ENCODE peak calls at places on chromosome 15, in five cellular contexts. O, V, R, T and W are unnamed samples.

GRCh38 chr15:24696855-24697254 is 21.3 kb downstream of the NPAP1 start:
- DNase-seq in V (no peak), O (no peak), R (no peak), T (no peak), W (no peak)

GRCh38 chr15:77892335-77892734 is 185.2 kb downstream of the TBC1D2B start:
- DNase-seq in T (no peak), O (no peak), V (no peak), R (no peak), W (no peak)

GRCh38 chr15:49163678-49164077 is 6.4 kb upstream of the GALK2 start:
- DNase-seq in V (no peak), O (peak; percentile 53), T (no peak), R (no peak), W (no peak)

GRCh38 chr15:36432162-36432561 is 147.3 kb upstream of the CDIN1 start:
- DNase-seq in T (no peak), R (no peak), O (peak; percentile 88), V (no peak), W (no peak)

GRCh38 chr15:94417464-94418293 is 186.3 kb downstream of the MCTP2 start:
- DNase-seq in R (no peak), O (no peak), V (no peak), T (no peak), W (no peak)

GRCh38 chr15:52379395-52380111 is 83.9 kb upstream of the MYO5C start:
- DNase-seq in T (no peak), R (no peak), V (no peak), O (no peak), W (no peak)

GRCh38 chr15:80059786-80060489 is 462 bp downstream of the ZFAND6 start:
- DNase-seq in R (peak; percentile 33), V (peak; percentile 30), T (peak; percentile 77), O (peak; percentile 16), W (no peak)

GRCh38 chr15:82968066-82968465 is 15.5 kb upstream of the HOMER2 start:
- DNase-seq in R (peak; percentile 36), T (no peak), O (no peak), V (peak; percentile 77), W (no peak)

GRCh38 chr15:92430067-92430435 is 36.4 kb downstream of the ST8SIA2 start:
- DNase-seq in O (no peak), V (no peak), R (no peak), T (no peak), W (no peak)

GRCh38 chr15:39788800-39789565 is 6.3 kb upstream of the FSIP1 start:
- DNase-seq in T (no peak), O (peak; percentile 80), V (peak; percentile 36), R (peak; percentile 67), W (no peak)

GRCh38 chr15:64163662-64164362 is 990 bp upstream of the PPIB start:
- DNase-seq in T (no peak), V (no peak), R (peak; percentile 40), O (no peak), W (no peak)

GRCh38 chr15:72231847-72232461 is 964 bp upstream of the PKM start:
- DNase-seq in O (peak; percentile 82), T (no peak), R (peak; percentile 90), V (peak; percentile 80), W (no peak)

GRCh38 chr15:29225534-29226224 is 43.9 kb downstream of the NSMCE3 start:
- DNase-seq in T (no peak), O (no peak), R (no peak), V (peak; percentile 1), W (no peak)

GRCh38 chr15:70051948-70052633 is 45.6 kb downstream of the TLE3 start:
- DNase-seq in O (no peak), R (no peak), T (no peak), V (no peak), W (no peak)

GRCh38 chr15:85149460-85150129 is 167.9 kb downstream of the PDE8A start:
- DNase-seq in T (no peak), O (no peak), R (no peak), V (no peak), W (no peak)

GRCh38 chr15:66679657-66680108 is 22.4 kb upstream of the SMAD6 start:
- DNase-seq in O (peak; percentile 20), V (peak; percentile 84), T (no peak), R (peak; percentile 68), W (no peak)

GRCh38 chr15:27675571-27675970 is 423.5 kb downstream of the OCA2 start:
- DNase-seq in O (no peak), V (no peak), R (no peak), T (peak; percentile 45), W (no peak)

GRCh38 chr15:23472678-23473077 is 25.6 kb upstream of the GOLGA6L2 start:
- DNase-seq in R (no peak), O (no peak), V (no peak), T (no peak), W (no peak)

GRCh38 chr15:84570164-84570692 is 30.6 kb upstream of the ZSCAN2 start:
- DNase-seq in R (peak; percentile 26), V (peak; percentile 42), O (no peak), T (peak; percentile 81), W (peak; percentile 74)

GRCh38 chr15:90809536-90809935 is 58.9 kb upstream of the FURIN start:
- DNase-seq in O (peak; percentile 20), R (no peak), T (no peak), V (no peak), W (no peak)

GRCh38 chr15:67730135-67730534 is 95.2 kb upstream of the SKOR1 start:
- DNase-seq in V (no peak), O (no peak), R (no peak), T (no peak), W (no peak)

GRCh38 chr15:20645956-20646355 is 104.4 kb upstream of the GOLGA6L6 start:
- DNase-seq in T (no peak), R (peak; percentile 4), O (no peak), V (peak; percentile 6), W (no peak)

GRCh38 chr15:52284164-52284563 is 11.4 kb downstream of the MYO5C start:
- DNase-seq in O (peak; percentile 77), T (no peak), R (peak; percentile 60), V (peak; percentile 18), W (no peak)

GRCh38 chr15:78087944-78088772 is 4.2 kb upstream of the SH2D7 start:
- DNase-seq in V (no peak), O (peak; percentile 46), R (no peak), T (no peak), W (no peak)

GRCh38 chr15:38961886-38962285 is 397.3 kb upstream of the RASGRP1 start:
- DNase-seq in T (no peak), R (peak; percentile 7), V (peak; percentile 84), O (peak; percentile 3), W (no peak)

GRCh38 chr15:39021341-39021740 is 456.7 kb upstream of the RASGRP1 start:
- DNase-seq in R (no peak), O (no peak), V (no peak), T (no peak), W (no peak)

GRCh38 chr15:73328986-73329385 is 39.8 kb downstream of the HCN4 start:
- DNase-seq in R (no peak), T (no peak), O (no peak), V (no peak), W (no peak)

GRCh38 chr15:101578443-101578894 is 73.7 kb downstream of the TM2D3 start:
- DNase-seq in O (no peak), R (peak; percentile 40), V (peak; percentile 44), T (no peak), W (no peak)
- TF ChIP-seq CTCF in O (peak; percentile 18), R (peak; percentile 62), V (peak; percentile 53), T (no peak), W (peak; percentile 66)

DNA sequence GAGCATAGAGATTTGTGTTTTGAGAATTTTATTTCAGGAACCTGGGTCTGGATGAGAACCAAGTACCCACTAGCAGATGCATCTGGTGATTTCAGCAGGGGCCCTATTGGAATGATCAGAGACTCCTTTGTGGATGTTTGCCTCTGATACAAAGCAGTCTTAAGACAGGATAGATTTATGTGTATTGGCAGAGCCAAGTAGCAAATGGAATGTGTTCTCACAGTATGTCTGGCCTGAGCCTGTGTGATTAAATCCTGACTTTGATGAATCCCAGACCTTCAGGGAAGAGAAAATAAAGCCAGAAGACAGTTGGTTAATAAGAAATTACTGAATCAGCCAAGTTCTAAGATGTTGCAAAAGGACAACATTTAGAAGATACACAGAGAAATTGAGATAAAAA is 755.5 kb upstream of the SEMA6D start:
- DNase-seq in V (no peak), T (no peak), R (no peak), O (no peak), W (no peak)
- TF ChIP-seq CTCF in V (no peak), T (no peak), R (no peak), O (no peak), W (no peak)

GRCh38 chr15:81785679-81786078 is 260.1 kb downstream of the MEX3B start:
- DNase-seq in T (no peak), O (no peak), R (no peak), V (no peak), W (no peak)
- TF ChIP-seq CTCF in T (no peak), O (no peak), R (no peak), V (no peak), W (no peak)

GRCh38 chr15:63157891-63158431 is 684 bp upstream of the RPS27L start:
- DNase-seq in T (no peak), R (peak; percentile 89), V (peak; percentile 84), O (peak; percentile 85), W (no peak)
- TF ChIP-seq CTCF in T (no peak), R (peak; percentile 40), V (peak; percentile 21), O (peak; percentile 26), W (peak; percentile 40)

GRCh38 chr15:61653110-61653509 is 407.1 kb downstream of the VPS13C start:
- DNase-seq in O (no peak), V (no peak), R (peak; percentile 59), T (no peak), W (no peak)

GRCh38 chr15:61655881-61656280 is 404.4 kb downstream of the VPS13C start:
- DNase-seq in V (no peak), T (no peak), R (peak; percentile 53), O (no peak), W (no peak)

GRCh38 chr15:61654004-61654740 is 406.1 kb downstream of the VPS13C start:
- DNase-seq in R (no peak), V (no peak), O (no peak), T (no peak), W (no peak)

GRCh38 chr15:61654918-61655317 is 405.3 kb downstream of the VPS13C start:
- DNase-seq in O (no peak), R (peak; percentile 96), T (no peak), V (no peak), W (no peak)

DNA sequence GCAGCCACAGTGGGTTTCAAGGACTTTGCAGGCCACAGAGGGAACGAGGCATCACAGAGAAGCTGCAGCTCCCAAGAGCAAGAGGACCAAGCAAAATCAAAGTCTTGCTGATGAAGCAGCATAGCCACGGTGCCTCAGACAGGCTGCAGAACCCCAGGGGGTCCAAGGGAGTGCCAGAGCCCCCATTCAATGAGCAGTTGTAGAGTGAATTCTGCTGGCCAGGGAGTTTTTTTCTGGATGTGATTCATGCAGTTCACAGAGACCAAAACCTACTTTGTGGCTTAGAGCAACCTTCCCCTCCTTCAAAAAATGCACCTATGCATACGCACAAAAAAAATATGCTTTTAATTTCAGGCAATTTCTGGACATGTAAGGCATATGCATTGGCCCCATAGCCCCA is 409.0 kb downstream of the VPS13C start:
- DNase-seq in T (no peak), V (no peak), R (peak; percentile 50), O (no peak), W (no peak)
- TF ChIP-seq CTCF in T (no peak), V (no peak), R (no peak), O (no peak), W (no peak)